ENCODE peak calls at places on chromosomes 4 and X, in eight cellular contexts. S is AG08395, Z is coronary artery, H is mucosa of gallbladder, L is left cardiac atrium, Q is GM13976, J is lung microvascular endothelial cell, P is HFFc6. W is an unnamed sample.

GRCh38 chrX:140817943-140818342 is 108.4 kb downstream of the LINC00632 start:
- DNase-seq in S (peak), L (no peak), J (peak), Z (no peak), Q (peak), P (peak), H (no peak), W (peak)

GRCh38 chr4:129145222-129145730 is 49.3 kb downstream of the C4orf33 start:
- DNase-seq in H (no peak), P (no peak), S (no peak), Q (no peak), J (peak), Z (no peak), L (no peak), W (no peak)

GRCh38 chrX:74119016-74119910 is 184.7 kb upstream of the ZCCHC13 start:
- DNase-seq in H (no peak), L (no peak), J (peak), S (peak), P (peak), Z (no peak), Q (no peak), W (peak)

GRCh38 chr4:107935246-107935645 is 3.9 kb downstream of the CYP2U1 start:
- DNase-seq in Q (no peak), L (no peak), P (no peak), J (no peak), Z (no peak), S (no peak), H (no peak), W (no peak)

GRCh38 chrX:135425566-135425965 is 3.8 kb downstream of the SMIM10L2A start:
- DNase-seq in Z (no peak), P (peak), Q (no peak), H (no peak), L (no peak), S (no peak), J (no peak), W (no peak)

GRCh38 chrX:104137496-104137895 is 19.3 kb downstream of the SLC25A53 start:
- DNase-seq in L (no peak), Q (no peak), Z (no peak), J (peak), P (no peak), S (peak), H (no peak), W (peak)

GRCh38 chr4:121454251-121454979 is 73.6 kb upstream of the QRFPR start:
- DNase-seq in L (no peak), H (no peak), Q (no peak), Z (no peak), S (no peak), J (no peak), P (no peak), W (no peak)

GRCh38 chr4:101563126-101563525 is 215.8 kb upstream of the PPP3CA start:
- DNase-seq in J (no peak), S (no peak), L (peak), Q (no peak), Z (no peak), P (no peak), H (no peak), W (no peak)

GRCh38 chr4:3013839-3014350 is 50.5 kb downstream of the GRK4 start:
- DNase-seq in L (no peak), S (no peak), J (no peak), P (no peak), Z (no peak), H (peak), Q (peak), W (no peak)

GRCh38 chrX:13254870-13255269 is 65.0 kb downstream of the ATXN3L start:
- DNase-seq in J (no peak), H (no peak), Z (no peak), L (no peak), P (no peak), S (no peak), Q (no peak), W (no peak)

GRCh38 chrX:83326517-83326916 is 181.6 kb upstream of the POU3F4 start:
- DNase-seq in Z (no peak), P (no peak), Q (no peak), L (no peak), S (no peak), J (no peak), H (no peak), W (no peak)

GRCh38 chrX:116230136-116230886 is 59.8 kb downstream of the AGTR2 start:
- DNase-seq in S (no peak), J (no peak), H (no peak), Q (no peak), Z (no peak), L (no peak), P (no peak), W (no peak)

GRCh38 chr4:37471971-37472370 is 214.2 kb downstream of the RELL1 start:
- DNase-seq in S (no peak), Z (no peak), J (no peak), P (no peak), H (peak), L (peak), Q (no peak), W (no peak)

GRCh38 chr4:114509340-114509739 is 89.3 kb upstream of the UGT8 start:
- DNase-seq in J (no peak), L (no peak), Z (no peak), S (no peak), Q (no peak), P (no peak), H (no peak), W (no peak)

GRCh38 chrX:115952417-115953092 is 218.0 kb upstream of the AGTR2 start:
- DNase-seq in Q (peak), J (peak), S (no peak), L (no peak), Z (no peak), P (no peak), H (no peak), W (no peak)

GRCh38 chr4:155342142-155342541 is 34.6 kb downstream of the MAP9 start:
- DNase-seq in Q (no peak), L (no peak), H (no peak), P (peak), J (no peak), S (peak), Z (no peak), W (peak)

GRCh38 chr4:145103496-145103895 is 5.4 kb downstream of the ABCE1 start:
- DNase-seq in Z (no peak), S (no peak), P (no peak), J (peak), L (no peak), H (no peak), Q (no peak), W (no peak)

GRCh38 chr4:145709843-145710242 is 29.9 kb downstream of the C4orf51 start:
- DNase-seq in Q (no peak), H (no peak), Z (no peak), J (no peak), S (peak), L (no peak), P (peak), W (peak)

GRCh38 chrX:107775000-107775733 is 420 bp downstream of the TSC22D3 start:
- DNase-seq in J (peak), Q (peak), H (no peak), L (no peak), Z (no peak), S (no peak), P (no peak), W (no peak)

GRCh38 chr4:26058537-26058936 is 144.5 kb downstream of the SMIM20 start:
- DNase-seq in Z (no peak), P (no peak), L (no peak), S (peak), H (no peak), J (peak), Q (no peak), W (no peak)

GRCh38 chr4:3035249-3035648 is 39.1 kb downstream of the HTT-AS start:
- DNase-seq in J (no peak), Z (no peak), S (no peak), Q (no peak), H (no peak), P (no peak), L (no peak), W (no peak)

GRCh38 chrX:13220916-13221315 is 98.9 kb downstream of the ATXN3L start:
- DNase-seq in Q (peak), S (peak), L (no peak), P (peak), H (no peak), J (peak), Z (no peak), W (peak)

GRCh38 chr4:140130677-140131076 is 23.3 kb downstream of the MAML3 start:
- DNase-seq in Z (no peak), S (no peak), H (no peak), Q (no peak), L (no peak), J (no peak), P (peak), W (peak)

GRCh38 chr4:87961993-87962791 is 13.3 kb upstream of the SPP1 start:
- DNase-seq in P (peak), Z (no peak), Q (no peak), L (no peak), H (no peak), S (no peak), J (no peak), W (peak)

GRCh38 chrX:20267924-20268701 is 1.4 kb upstream of the RPS6KA3 start:
- DNase-seq in J (peak), S (peak), Q (peak), L (peak), Z (peak), P (no peak), H (peak), W (peak)

GRCh38 chrX:9433596-9433995 is 31.3 kb upstream of the TBL1X start:
- DNase-seq in P (no peak), Q (no peak), Z (no peak), H (no peak), L (no peak), J (no peak), S (no peak), W (peak)

GRCh38 chr4:159010563-159011260 is 92.2 kb upstream of the RAPGEF2 start:
- DNase-seq in L (peak), Q (no peak), Z (no peak), J (peak), S (peak), P (peak), H (peak), W (peak)

GRCh38 chr4:147479817-147480216 is 1.1 kb upstream of the EDNRA start:
- DNase-seq in S (peak), H (no peak), Q (no peak), Z (peak), J (no peak), P (peak), L (peak), W (peak)

GRCh38 chrX:54067741-54068140 is 23.5 kb upstream of the PHF8 start:
- DNase-seq in P (no peak), J (no peak), L (no peak), Q (no peak), S (no peak), H (no peak), Z (no peak), W (no peak)

GRCh38 chrX:45888518-45888917 is 656.7 kb downstream of the ZNF674 start:
- DNase-seq in J (peak), P (no peak), Z (no peak), S (no peak), H (no peak), L (no peak), Q (no peak), W (no peak)

GRCh38 chrX:57070185-57070984 is 51.0 kb downstream of the SPIN2B start:
- DNase-seq in H (no peak), P (no peak), L (no peak), S (no peak), J (no peak), Z (no peak), Q (no peak), W (no peak)

GRCh38 chr4:182206266-182206665 is 36.9 kb upstream of the TENM3 start:
- DNase-seq in J (no peak), H (no peak), Z (no peak), P (no peak), Q (no peak), S (no peak), L (no peak), W (no peak)

GRCh38 chr4:3730422-3730821 is 35.8 kb upstream of the ADRA2C start:
- DNase-seq in H (no peak), L (no peak), Z (no peak), Q (no peak), P (no peak), S (no peak), J (no peak), W (no peak)

GRCh38 chrX:153459976-153460375 is 10.4 kb downstream of the HAUS7 start:
- DNase-seq in H (no peak), J (peak), S (peak), Q (no peak), P (peak), L (no peak), Z (no peak), W (peak)

GRCh38 chr4:74133786-74134499 is 24.0 kb upstream of the MTHFD2L start:
- DNase-seq in H (peak), S (peak), Q (peak), Z (peak), J (peak), L (peak), P (peak), W (peak)